ENCODE peak calls at places on chromosomes 7 and 10, in five cellular contexts. G is mesendoderm, I is HCT116, O is GM23248, Q is H9. T is an unnamed sample.

GRCh38 chr7:131238260-131238940 is 89.3 kb upstream of the MKLN1 start:
- DNase-seq in I (no peak), O (peak; percentile 84), Q (no peak), G (no peak), T (no peak)

GRCh38 chr10:123149568-123150228 is 1.8 kb downstream of the HMX2 start:
- DNase-seq in O (peak; percentile 70), I (no peak), Q (peak; percentile 67), G (peak; percentile 57), T (no peak)

GRCh38 chr7:44101966-44102845 is 1.9 kb upstream of the AEBP1 start:
- DNase-seq in Q (no peak), G (no peak), I (no peak), O (peak; percentile 97), T (no peak)

GRCh38 chr7:98168181-98168903 is 42.9 kb upstream of the BHLHA15 start:
- DNase-seq in O (peak; percentile 46), I (peak; percentile 67), Q (peak; percentile 75), G (peak; percentile 84), T (peak; percentile 73)

GRCh38 chr7:114720725-114721124 is 201.2 kb upstream of the MDFIC start:
- DNase-seq in I (no peak), Q (no peak), O (no peak), G (peak; percentile 72), T (no peak)

GRCh38 chr10:46234431-46235060 is 52.3 kb upstream of the ANTXRL start:
- DNase-seq in I (no peak), O (no peak), G (no peak), Q (peak; percentile 21), T (no peak)

GRCh38 chr7:124723012-124723411 is 42.6 kb downstream of the GPR37 start:
- DNase-seq in I (peak; percentile 52), Q (no peak), G (peak; percentile 85), O (no peak), T (no peak)

GRCh38 chr7:79523426-79523825 is 70.0 kb upstream of the MAGI2 start:
- DNase-seq in O (peak; percentile 34), I (no peak), G (no peak), Q (no peak), T (no peak)

GRCh38 chr7:28643369-28644340 is 231.3 kb downstream of the CREB5 start:
- DNase-seq in I (no peak), G (peak; percentile 65), Q (peak; percentile 39), O (peak; percentile 38), T (peak; percentile 83)

GRCh38 chr10:97483526-97483925 is 14.7 kb downstream of the MMS19 start:
- DNase-seq in O (no peak), G (no peak), Q (no peak), I (no peak), T (no peak)
- H3K4me1 ChIP-seq in O (peaks cover 11% of the 10 kb centered on the region), G (no peaks in the 10 kb centered on the region), Q (peaks cover 4% of the 10 kb centered on the region), I (no peaks in the 10 kb centered on the region), T (no peaks in the 10 kb centered on the region)

GRCh38 chr7:35254496-35255416 is 856 bp upstream of the TBX20 start:
- DNase-seq in I (no peak), O (no peak), G (peak; percentile 74), Q (no peak), T (no peak)

GRCh38 chr7:35252584-35252983 is 1.3 kb downstream of the TBX20 start:
- DNase-seq in O (no peak), I (no peak), Q (no peak), G (no peak), T (no peak)

GRCh38 chr7:35255417-35255798 is 1.5 kb upstream of the TBX20 start:
- DNase-seq in G (peak; percentile 41), Q (peak; percentile 41), O (no peak), I (no peak), T (no peak)

GRCh38 chr7:35253182-35253679 is 669 bp downstream of the TBX20 start:
- DNase-seq in Q (peak; percentile 42), G (peak; percentile 54), I (no peak), O (no peak), T (no peak)

GRCh38 chr7:35253680-35254495 is at the start of gene TBX20:
- DNase-seq in I (no peak), Q (peak; percentile 79), G (peak; percentile 78), O (peak; percentile 47), T (no peak)
- H3K9ac ChIP-seq in I (no peak within 1 kb of the TSS), Q (no peak within 1 kb of the TSS), G (peak within 1 kb of the TSS; percentile 70), O (no peak within 1 kb of the TSS), T (peak within 1 kb of the TSS; percentile 71)

GRCh38 chr7:1049801-1050200 is 5.5 kb downstream of the GPR146 start:
- DNase-seq in Q (no peak), O (no peak), G (no peak), I (no peak), T (no peak)
- H3K4me1 ChIP-seq in Q (peaks cover 10% of the 10 kb centered on the region), O (no peaks in the 10 kb centered on the region), G (peaks cover 5% of the 10 kb centered on the region), I (peaks cover 4% of the 10 kb centered on the region), T (peaks cover 29% of the 10 kb centered on the region)

GRCh38 chr10:6581750-6582697 is 1.9 kb upstream of the PRKCQ start:
- DNase-seq in I (no peak), G (peak; percentile 61), Q (peak; percentile 70), O (no peak), T (no peak)

GRCh38 chr10:6578221-6579192 is 1.6 kb downstream of the PRKCQ start:
- DNase-seq in O (no peak), G (no peak), I (no peak), Q (no peak), T (no peak)

GRCh38 chr10:6580279-6581029 is 378 bp upstream of the PRKCQ start:
- DNase-seq in G (peak; percentile 83), Q (peak; percentile 83), O (peak; percentile 63), I (peak; percentile 22), T (no peak)

GRCh38 chr10:6579904-6580278 is at the start of gene PRKCQ:
- DNase-seq in I (no peak), G (peak; percentile 59), Q (peak; percentile 59), O (no peak), T (no peak)

DNA sequence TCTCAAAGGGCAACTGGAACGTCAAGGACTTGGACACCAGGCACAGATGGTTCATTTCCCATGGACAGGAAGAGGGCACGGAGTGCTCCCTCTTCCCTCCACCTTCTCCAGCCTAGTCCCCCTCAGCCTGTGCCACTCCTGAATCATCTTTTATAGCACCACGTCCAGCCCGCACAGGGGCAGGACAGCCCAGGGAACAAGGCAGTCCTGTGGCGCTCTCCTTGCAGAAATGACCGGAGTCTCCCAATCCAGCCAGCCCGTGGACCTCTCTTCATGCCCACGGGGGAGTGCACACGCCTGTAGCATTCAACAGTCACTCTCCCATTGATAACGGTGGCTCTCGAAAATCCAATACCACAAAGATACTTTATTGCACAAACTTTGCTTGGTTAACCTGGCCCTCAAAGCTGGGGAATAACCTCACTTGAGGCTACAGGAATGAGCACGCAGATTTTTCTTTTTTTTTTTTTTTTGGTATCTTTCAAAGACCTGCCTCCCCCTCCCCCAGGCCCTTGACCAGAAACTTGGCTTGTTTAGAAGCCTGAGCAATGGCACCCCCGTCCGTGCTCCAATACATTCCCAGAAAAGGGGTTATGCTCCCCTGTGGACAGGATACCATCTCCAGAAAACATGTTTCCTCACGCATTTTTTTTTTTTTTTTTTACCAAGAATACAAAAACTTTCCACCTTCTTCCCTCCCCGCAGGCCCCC is 728 bp downstream of the PRKCQ start:
- DNase-seq in Q (no peak), O (no peak), G (peak; percentile 42), I (no peak), T (no peak)
- H3K9ac ChIP-seq in Q (peak overlapping the region; percentile 34), O (no peak overlapping the region), G (peak overlapping the region; percentile 76), I (no peak overlapping the region), T (peak overlapping the region; percentile 61)

DNA sequence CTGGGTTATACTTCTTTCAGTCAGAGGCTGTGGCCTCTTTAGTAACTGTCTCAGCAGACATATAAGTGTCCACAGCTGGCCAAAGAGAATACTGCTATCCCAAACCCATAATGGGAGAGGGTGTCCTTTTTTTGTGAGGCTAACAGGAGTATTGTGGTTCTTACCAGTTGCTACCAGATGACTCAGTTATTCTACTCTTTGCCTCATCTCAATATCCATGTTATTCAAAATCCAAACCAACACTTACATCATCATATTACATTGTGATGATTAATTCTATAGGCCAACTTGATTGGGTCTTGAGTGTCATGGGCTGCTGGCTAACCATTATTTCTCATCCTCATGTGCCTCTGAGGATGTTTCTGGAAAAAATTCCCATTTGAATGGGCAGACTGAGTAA is 120.9 kb downstream of the TMEM168 start:
- DNase-seq in Q (no peak), I (no peak), G (no peak), O (peak; percentile 8), T (no peak)
- H3K4me1 ChIP-seq in Q (no peaks in the 10 kb centered on the region), I (no peaks in the 10 kb centered on the region), G (peaks cover 2% of the 10 kb centered on the region), O (no peaks in the 10 kb centered on the region), T (no peaks in the 10 kb centered on the region)

GRCh38 chr7:36186359-36186758 is 33.3 kb downstream of the EEPD1 start:
- DNase-seq in O (no peak), Q (no peak), I (no peak), G (no peak), T (no peak)
- H3K9ac ChIP-seq in O (no peak overlapping the region), Q (no peak overlapping the region), I (no peak overlapping the region), G (no peak overlapping the region), T (no peak overlapping the region)

GRCh38 chr7:134855467-134855866 is 76.0 kb downstream of the CALD1 start:
- DNase-seq in O (peak; percentile 35), Q (no peak), G (no peak), I (no peak), T (no peak)
- H3K4me1 ChIP-seq in O (peaks cover 29% of the 10 kb centered on the region), Q (peaks cover 12% of the 10 kb centered on the region), G (peaks cover 5% of the 10 kb centered on the region), I (no peaks in the 10 kb centered on the region), T (no peaks in the 10 kb centered on the region)

GRCh38 chr7:135199439-135199838 is 11.9 kb downstream of the WDR91 start:
- DNase-seq in O (no peak), Q (no peak), G (no peak), I (no peak), T (no peak)
- H3K9ac ChIP-seq in O (no peak overlapping the region), Q (no peak overlapping the region), G (no peak overlapping the region), I (no peak overlapping the region), T (no peak overlapping the region)